ENCODE peak calls at places on chromosome 7, in ten cellular contexts. K, B, D, L, Z, A, P, M, N and U are unnamed samples. For H3K9me3, the result is how much of the 10 kb centered on the place peaks cover.

GRCh38 chr7:46432666-46433065 is 511.6 kb upstream of the IGFBP3 start:
- DNase-seq in K (no peak), B (no peak), D (no peak), L (no peak), Z (no peak), A (no peak), P (peak), M (no peak), N (no peak), U (no peak)

GRCh38 chr7:80634505-80634904 is 3.9 kb upstream of the CD36 start:
- DNase-seq in K (no peak), B (no peak), D (no peak), L (no peak), Z (no peak), A (no peak), P (peak), M (no peak), N (peak), U (no peak)

GRCh38 chr7:40964610-40965009 is 738.3 kb downstream of the INHBA start:
- DNase-seq in K (no peak), B (no peak), D (no peak), L (no peak), Z (no peak), A (no peak), P (no peak), M (no peak), N (no peak), U (no peak)

GRCh38 chr7:105026750-105027149 is 12.7 kb downstream of the KMT2E start:
- DNase-seq in K (no peak), B (no peak), D (no peak), L (no peak), Z (no peak), A (no peak), P (no peak), M (no peak), N (no peak), U (no peak)

GRCh38 chr7:40584667-40585433 is 450.0 kb downstream of the SUGCT start:
- DNase-seq in K (no peak), B (no peak), D (no peak), L (no peak), Z (no peak), A (no peak), P (peak), M (no peak), N (peak), U (no peak)

GRCh38 chr7:51644216-51644615 is 327.6 kb upstream of the COBL start:
- DNase-seq in K (peak), B (peak), D (no peak), L (no peak), Z (no peak), A (no peak), P (no peak), M (no peak), N (no peak), U (no peak)

GRCh38 chr7:106466867-106467266 is 182.1 kb upstream of the NAMPT start:
- DNase-seq in K (no peak), B (no peak), D (no peak), L (no peak), Z (no peak), A (no peak), P (no peak), M (no peak), N (no peak), U (no peak)

GRCh38 chr7:134108803-134109202 is 18.3 kb upstream of the LRGUK start:
- DNase-seq in K (no peak), B (no peak), D (no peak), L (no peak), Z (no peak), A (no peak), P (no peak), M (no peak), N (peak), U (no peak)

GRCh38 chr7:35831208-35831607 is 30.4 kb downstream of the SEPTIN7 start:
- DNase-seq in K (no peak), B (no peak), D (no peak), L (no peak), Z (no peak), A (no peak), P (peak), M (no peak), N (no peak), U (no peak)

GRCh38 chr7:37495574-37496184 is 47.0 kb upstream of the ELMO1 start:
- DNase-seq in K (no peak), B (no peak), D (no peak), L (no peak), Z (no peak), A (no peak), P (peak), M (no peak), N (no peak), U (no peak)

GRCh38 chr7:50393547-50394252 is 56.5 kb downstream of the FIGNL1 start:
- DNase-seq in K (peak), B (no peak), D (no peak), L (no peak), Z (no peak), A (no peak), P (no peak), M (no peak), N (no peak), U (no peak)

GRCh38 chr7:123485187-123485586 is 49.2 kb downstream of the IQUB start:
- DNase-seq in K (no peak), B (no peak), D (no peak), L (no peak), Z (no peak), A (no peak), P (no peak), M (no peak), N (no peak), U (no peak)

GRCh38 chr7:51256244-51256781 is 60.3 kb downstream of the COBL start:
- DNase-seq in K (peak), B (peak), D (peak), L (no peak), Z (no peak), A (no peak), P (no peak), M (no peak), N (no peak), U (no peak)

GRCh38 chr7:129773871-129774270 is 162.4 kb downstream of the NRF1 start:
- DNase-seq in K (no peak), B (no peak), D (no peak), L (no peak), Z (no peak), A (no peak), P (no peak), M (no peak), N (peak), U (no peak)

GRCh38 chr7:154842608-154843007 is 160.3 kb downstream of the PAXIP1 start:
- DNase-seq in K (no peak), B (no peak), D (no peak), L (no peak), Z (no peak), A (no peak), P (no peak), M (no peak), N (no peak), U (peak)

GRCh38 chr7:5694221-5694754 is 87.2 kb downstream of the RNF216 start:
- DNase-seq in K (no peak), B (no peak), D (no peak), L (no peak), Z (peak), A (no peak), P (peak), M (no peak), N (no peak), U (no peak)

GRCh38 chr7:94056796-94057207 is 52.6 kb upstream of the BET1 start:
- DNase-seq in K (no peak), B (no peak), D (no peak), L (no peak), Z (no peak), A (no peak), P (peak), M (no peak), N (no peak), U (no peak)

GRCh38 chr7:81256991-81257390 is 338.1 kb upstream of the SEMA3C start:
- DNase-seq in K (no peak), B (no peak), D (no peak), L (peak), Z (no peak), A (no peak), P (peak), M (no peak), N (no peak), U (peak)

GRCh38 chr7:143901360-143901709 is 641 bp downstream of the TCAF1 start:
- DNase-seq in K (peak), B (peak), D (no peak), L (peak), Z (peak), A (peak), P (peak), M (peak), N (no peak), U (peak)

GRCh38 chr7:105718511-105718925 is 137.2 kb upstream of the EFCAB10 start:
- DNase-seq in K (no peak), B (no peak), D (no peak), L (peak), Z (no peak), A (peak), P (no peak), M (peak), N (no peak), U (no peak)

GRCh38 chr7:107203607-107204006 is 34.8 kb downstream of the HBP1 start:
- DNase-seq in K (no peak), B (no peak), D (no peak), L (no peak), Z (no peak), A (no peak), P (no peak), M (no peak), N (no peak), U (no peak)

GRCh38 chr7:150375662-150376521 is 3.2 kb upstream of the ZNF775 start:
- DNase-seq in K (peak), B (peak), D (no peak), L (no peak), Z (no peak), A (no peak), P (no peak), M (no peak), N (peak), U (no peak)

GRCh38 chr7:20783131-20783715 is 3.5 kb downstream of the SP8 start:
- DNase-seq in K (no peak), B (no peak), D (no peak), L (no peak), Z (no peak), A (no peak), P (no peak), M (no peak), N (no peak), U (no peak)

GRCh38 chr7:105926131-105926530 is 36.9 kb upstream of the CDHR3 start:
- DNase-seq in K (no peak), B (no peak), D (no peak), L (no peak), Z (no peak), A (no peak), P (no peak), M (no peak), N (no peak), U (no peak)

GRCh38 chr7:92158660-92159575 is 20.0 kb downstream of the LRRD1 start:
- DNase-seq in K (no peak), B (no peak), D (no peak), L (no peak), Z (no peak), A (no peak), P (peak), M (no peak), N (peak), U (no peak)

GRCh38 chr7:107902381-107902780 is 11.4 kb downstream of the DLD start:
- DNase-seq in K (no peak), B (no peak), D (no peak), L (no peak), Z (no peak), A (no peak), P (no peak), M (no peak), N (no peak), U (no peak)

GRCh38 chr7:100559127-100559526 is 14.6 kb downstream of the SAP25 start:
- DNase-seq in K (no peak), B (no peak), D (no peak), L (no peak), Z (no peak), A (no peak), P (no peak), M (no peak), N (no peak), U (no peak)

GRCh38 chr7:1593091-1593866 is 23.4 kb upstream of the PSMG3 start:
- DNase-seq in K (no peak), B (no peak), D (no peak), L (no peak), Z (no peak), A (no peak), P (no peak), M (no peak), N (peak), U (peak)

GRCh38 chr7:26910221-26910620 is 45.8 kb upstream of the SKAP2 start:
- DNase-seq in K (peak), B (no peak), D (no peak), L (no peak), Z (no peak), A (no peak), P (peak), M (no peak), N (peak), U (no peak)

GRCh38 chr7:1537631-1538412 is 7.3 kb downstream of the MAFK start:
- DNase-seq in K (peak), B (peak), D (peak), L (peak), Z (peak), A (peak), P (peak), M (peak), N (peak), U (peak)

GRCh38 chr7:45176886-45177731 is 19.5 kb downstream of the RAMP3 start:
- DNase-seq in K (no peak), B (no peak), D (no peak), L (no peak), Z (peak), A (no peak), P (no peak), M (no peak), N (peak), U (no peak)

GRCh38 chr7:78714302-78714857 is 739.1 kb downstream of the MAGI2 start:
- DNase-seq in K (no peak), B (no peak), D (no peak), L (no peak), Z (no peak), A (no peak), P (no peak), M (no peak), N (no peak), U (no peak)

GRCh38 chr7:78716876-78717275 is 736.6 kb downstream of the MAGI2 start:
- DNase-seq in K (no peak), B (no peak), D (no peak), L (no peak), Z (no peak), A (no peak), P (no peak), M (no peak), N (no peak), U (no peak)

GRCh38 chr7:78709658-78710057 is 743.8 kb downstream of the MAGI2 start:
- DNase-seq in K (no peak), B (no peak), D (no peak), L (no peak), Z (no peak), A (no peak), P (no peak), M (no peak), N (no peak), U (no peak)

GRCh38 chr7:78712111-78712510 is 741.4 kb downstream of the MAGI2 start:
- DNase-seq in K (no peak), B (no peak), D (no peak), L (no peak), Z (no peak), A (no peak), P (no peak), M (no peak), N (no peak), U (no peak)
- TF ChIP-seq CTCF in K (no peak), B (no peak), D (no peak), L (no peak), Z (no peak), A (no peak), P (no peak), M (no peak), N (no peak), U (no peak)

DNA sequence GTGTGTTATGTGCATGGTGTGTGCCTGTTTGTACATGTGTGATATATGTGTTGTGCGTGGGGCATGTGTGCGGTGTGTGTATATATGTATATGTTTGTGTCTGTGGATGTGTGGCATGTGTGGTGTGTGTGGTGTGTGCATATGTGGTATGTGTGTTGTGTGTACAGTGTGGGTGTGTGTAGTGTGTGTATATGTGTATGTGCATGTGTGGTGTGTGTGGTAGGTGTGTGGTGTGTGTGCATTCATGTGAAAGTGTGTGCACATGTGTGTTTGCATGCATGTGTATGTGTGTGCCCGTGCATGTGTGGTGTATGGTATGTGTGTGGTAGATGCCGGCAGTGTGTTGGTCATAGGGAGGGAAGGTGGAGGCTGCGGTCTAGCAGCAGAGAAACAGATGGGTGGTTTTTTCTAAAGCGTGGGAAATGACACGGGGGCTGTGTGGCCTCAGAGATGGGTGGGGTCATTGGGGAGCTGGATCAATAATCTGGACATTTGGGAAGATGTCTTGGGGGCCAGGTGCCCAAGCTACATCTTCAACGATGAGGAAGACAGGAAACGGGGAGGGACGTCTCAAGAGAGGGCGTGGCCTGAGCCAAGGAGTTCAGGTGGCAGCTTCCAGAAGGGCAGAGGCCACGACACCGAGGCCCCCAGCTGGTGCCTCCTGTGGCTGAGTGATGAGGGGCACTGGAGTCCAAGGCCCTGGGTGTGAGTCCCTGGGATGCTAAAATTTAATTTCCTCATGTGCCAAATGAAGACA is 481.3 kb downstream of the DNAJB6 start:
- DNase-seq in K (no peak), B (no peak), D (no peak), L (no peak), Z (no peak), A (no peak), P (no peak), M (no peak), N (no peak), U (no peak)
- H3K9me3 ChIP-seq in K (under half), B (under half), D (under half), L (under half), Z (under half), A (under half), P (half or more), M (under half), N (under half), U (under half)

DNA sequence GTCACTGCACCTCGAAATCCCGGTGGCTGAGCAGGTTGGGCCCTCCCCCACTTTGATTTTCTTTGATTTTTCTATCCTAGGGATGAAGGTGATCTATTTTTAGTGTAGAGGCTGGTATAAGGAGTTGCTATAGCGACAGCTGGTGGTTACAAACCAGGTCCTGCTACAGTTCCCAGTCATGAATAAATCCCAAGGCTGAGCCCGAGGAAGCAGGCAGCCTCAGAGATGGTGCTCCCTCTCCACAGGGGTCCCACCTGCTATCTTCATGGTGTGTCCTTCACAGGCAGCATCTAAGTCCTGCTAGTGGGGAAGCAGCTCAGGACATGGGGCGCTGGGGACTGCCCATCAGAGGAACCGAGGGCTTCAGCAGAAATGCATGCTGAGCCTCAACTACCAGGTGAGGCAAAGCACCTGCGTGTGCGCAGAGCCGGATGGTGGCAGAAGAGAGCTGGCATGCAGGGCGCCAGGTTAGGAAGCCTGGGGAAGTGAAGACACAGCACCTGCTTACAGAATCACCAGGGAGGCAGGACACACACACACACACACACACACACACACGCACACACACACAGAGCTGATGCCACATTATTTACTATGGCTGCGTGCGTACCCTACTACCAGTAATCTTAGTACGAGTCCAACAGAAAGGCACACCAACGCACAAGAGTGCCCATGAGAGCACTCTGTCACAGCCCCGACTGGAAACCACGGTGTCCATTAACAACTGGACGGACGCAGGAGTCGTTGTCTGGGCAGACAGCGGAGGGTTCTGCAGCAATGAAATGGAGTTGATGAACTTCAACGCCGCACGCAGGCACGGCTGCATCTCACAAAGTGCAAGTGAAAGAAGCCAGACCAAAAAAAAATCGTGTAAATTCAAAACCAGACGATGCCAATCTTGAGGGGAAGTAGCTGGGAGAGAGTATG is 150.8 kb downstream of the PRKAG2 start:
- DNase-seq in K (no peak), B (no peak), D (no peak), L (no peak), Z (no peak), A (no peak), P (peak), M (no peak), N (peak), U (no peak)
- TF ChIP-seq CTCF in K (no peak), B (no peak), D (no peak), L (no peak), Z (no peak), A (no peak), P (no peak), M (no peak), N (no peak), U (no peak)

GRCh38 chr7:55016746-55017090 is 2.1 kb upstream of the EGFR start:
- DNase-seq in K (no peak), B (no peak), D (no peak), L (no peak), Z (no peak), A (no peak), P (no peak), M (no peak), N (no peak), U (no peak)
- H3K9me3 ChIP-seq in K (under half), B (under half), D (under half), L (under half), Z (under half), A (under half), P (under half), M (under half), N (under half), U (under half)

GRCh38 chr7:126803990-126804389 is 448.8 kb downstream of the GRM8 start:
- DNase-seq in K (no peak), B (no peak), D (no peak), L (no peak), Z (no peak), A (no peak), P (no peak), M (no peak), N (no peak), U (peak)
- TF ChIP-seq CTCF in K (no peak), B (no peak), D (no peak), L (no peak), Z (no peak), A (no peak), P (no peak), M (no peak), N (no peak), U (no peak)

GRCh38 chr7:57165285-57165899 is 33.2 kb upstream of the ZNF479 start:
- DNase-seq in K (no peak), B (no peak), D (no peak), L (no peak), Z (no peak), A (no peak), P (no peak), M (no peak), N (no peak), U (no peak)
- H3K9me3 ChIP-seq in K (half or more), B (under half), D (under half), L (under half), Z (under half), A (under half), P (under half), M (under half), N (under half), U (under half)

GRCh38 chr7:520503-521161 is 986 bp upstream of the PDGFA start:
- DNase-seq in K (no peak), B (no peak), D (no peak), L (no peak), Z (no peak), A (no peak), P (no peak), M (no peak), N (peak), U (no peak)

GRCh38 chr7:518630-519428 is 817 bp downstream of the PDGFA start:
- DNase-seq in K (peak), B (peak), D (peak), L (peak), Z (peak), A (peak), P (peak), M (peak), N (peak), U (no peak)

GRCh38 chr7:521221-522070 is 1.8 kb upstream of the PDGFA start:
- DNase-seq in K (peak), B (no peak), D (peak), L (peak), Z (no peak), A (no peak), P (peak), M (peak), N (peak), U (no peak)

GRCh38 chr7:519429-519973 is at the start of gene PDGFA:
- DNase-seq in K (no peak), B (no peak), D (no peak), L (peak), Z (no peak), A (no peak), P (peak), M (peak), N (peak), U (no peak)

GRCh38 chr7:519974-520458 is 370 bp upstream of the PDGFA start:
- DNase-seq in K (peak), B (no peak), D (no peak), L (peak), Z (peak), A (no peak), P (peak), M (peak), N (peak), U (no peak)
- TF ChIP-seq CTCF in K (peak), B (no peak), D (peak), L (peak), Z (no peak), A (no peak), P (peak), M (peak), N (no peak), U (no peak)

GRCh38 chr7:98100088-98100487 is 6.6 kb upstream of the LMTK2 start:
- DNase-seq in K (no peak), B (no peak), D (no peak), L (no peak), Z (no peak), A (no peak), P (no peak), M (no peak), N (no peak), U (no peak)
- H3K9me3 ChIP-seq in K (under half), B (under half), D (under half), L (under half), Z (under half), A (under half), P (under half), M (half or more), N (under half), U (under half)